ENCODE peak calls at places on chromosomes 7 and 10, in six cellular contexts. B is esophagus muscularis mucosa; P is CD4-positive, alpha-beta T cell; R is stomach; K is HL-60; A is CD8-positive, alpha-beta T cell. E is an unnamed sample.

GRCh38 chr7:369476-369980 is 79.6 kb downstream of the FOXL3 start:
- DNase-seq in B (no peak), P (no peak), R (peak), K (no peak), A (no peak), E (no peak)

GRCh38 chr7:93013471-93014061 is 104.2 kb downstream of the SAMD9 start:
- DNase-seq in B (no peak), P (no peak), R (no peak), K (no peak), A (no peak), E (no peak)

GRCh38 chr7:44308741-44309270 is 16.6 kb downstream of the CAMK2B start:
- DNase-seq in B (peak), P (no peak), R (peak), K (no peak), A (no peak), E (peak)

GRCh38 chr7:99665312-99665759 is 14.5 kb downstream of the CYP3A5 start:
- DNase-seq in B (no peak), P (no peak), R (no peak), K (no peak), A (no peak), E (no peak)

GRCh38 chr10:49254556-49255318 is 44.2 kb upstream of the C10orf71 start:
- DNase-seq in B (peak), P (no peak), R (no peak), K (no peak), A (peak), E (no peak)

GRCh38 chr10:121155742-121156141 is 304.6 kb downstream of the WDR11 start:
- DNase-seq in B (no peak), P (no peak), R (peak), K (no peak), A (no peak), E (no peak)

GRCh38 chr7:25821225-25821624 is 330.8 kb upstream of the NFE2L3 start:
- DNase-seq in B (no peak), P (no peak), R (no peak), K (no peak), A (no peak), E (no peak)

GRCh38 chr10:77230194-77230593 is 407.4 kb downstream of the KCNMA1 start:
- DNase-seq in B (no peak), P (no peak), R (no peak), K (no peak), A (no peak), E (no peak)

DNA sequence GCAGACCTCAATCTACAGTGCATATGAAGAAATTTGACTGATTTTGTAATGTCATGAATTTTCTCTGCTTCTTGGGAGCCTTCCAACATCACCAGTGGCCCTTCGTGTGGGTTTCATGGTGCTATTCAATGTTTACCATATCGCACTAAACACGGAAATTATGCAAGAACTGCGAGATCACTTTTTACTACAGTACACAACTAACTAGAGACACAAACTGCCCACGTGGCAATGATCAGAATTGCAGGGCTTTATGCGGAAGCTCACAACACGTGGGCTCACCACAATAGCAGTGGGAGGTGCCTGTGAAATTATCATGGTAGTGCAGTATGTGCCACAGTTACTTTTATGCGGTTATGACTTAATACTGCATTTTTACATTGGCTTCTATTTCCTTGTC is 449.7 kb upstream of the KLF6 start:
- DNase-seq in B (no peak), P (peak), R (no peak), K (peak), A (peak), E (no peak)
- TF ChIP-seq CTCF in B (no peak), P (no peak), R (no peak), K (peak), A (no peak), E (no peak)

DNA sequence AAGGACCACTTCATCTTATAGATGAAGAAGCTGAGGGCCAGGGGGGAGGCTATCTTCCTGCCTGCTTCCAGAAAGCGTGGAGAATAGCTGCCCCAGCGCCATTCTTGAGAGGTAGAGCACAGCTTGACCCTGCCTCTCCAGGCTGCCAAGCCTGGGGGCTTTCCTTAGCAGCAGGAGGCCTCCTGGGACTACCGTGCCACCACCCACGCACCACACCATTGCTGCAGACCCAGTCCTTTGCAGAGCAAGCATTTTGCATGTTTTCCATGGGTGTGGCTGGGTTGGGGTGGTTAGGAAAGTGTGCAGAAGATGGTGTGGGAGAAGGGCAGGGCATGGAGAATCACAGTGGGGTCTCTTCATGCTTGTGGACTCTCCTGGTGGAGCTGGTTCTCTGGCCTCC is 64.9 kb downstream of the TBXAS1 start:
- DNase-seq in B (peak), P (no peak), R (no peak), K (no peak), A (no peak), E (peak)
- TF ChIP-seq CTCF in B (no peak), P (no peak), R (no peak), K (no peak), A (no peak), E (no peak)

GRCh38 chr10:88989423-88989822 is 1.2 kb upstream of the FAS start:
- DNase-seq in B (no peak), P (no peak), R (no peak), K (no peak), A (no peak), E (no peak)

GRCh38 chr10:88987840-88988239 is 2.8 kb upstream of the FAS start:
- DNase-seq in B (no peak), P (no peak), R (no peak), K (no peak), A (no peak), E (no peak)

GRCh38 chr10:88987243-88987726 is 3.3 kb upstream of the FAS start:
- DNase-seq in B (no peak), P (no peak), R (no peak), K (no peak), A (no peak), E (no peak)

GRCh38 chr10:88984525-88984924 is 6.1 kb upstream of the FAS start:
- DNase-seq in B (no peak), P (no peak), R (no peak), K (no peak), A (no peak), E (no peak)

GRCh38 chr10:88986549-88987242 is 3.9 kb upstream of the FAS start:
- DNase-seq in B (no peak), P (no peak), R (peak), K (no peak), A (no peak), E (peak)
- TF ChIP-seq CTCF in B (peak), P (peak), R (peak), K (peak), A (peak), E (peak)

GRCh38 chr10:33153266-33153967 is 181.1 kb downstream of the NRP1 start:
- DNase-seq in B (no peak), P (no peak), R (no peak), K (no peak), A (no peak), E (no peak)

GRCh38 chr10:33154590-33154989 is 179.9 kb downstream of the NRP1 start:
- DNase-seq in B (no peak), P (no peak), R (no peak), K (no peak), A (no peak), E (no peak)

GRCh38 chr10:33157108-33157507 is 177.4 kb downstream of the NRP1 start:
- DNase-seq in B (no peak), P (no peak), R (no peak), K (no peak), A (no peak), E (no peak)

GRCh38 chr10:33153968-33154327 is 180.5 kb downstream of the NRP1 start:
- DNase-seq in B (no peak), P (no peak), R (no peak), K (no peak), A (no peak), E (no peak)

GRCh38 chr10:33155720-33156638 is 178.5 kb downstream of the NRP1 start:
- DNase-seq in B (no peak), P (peak), R (no peak), K (no peak), A (no peak), E (peak)
- TF ChIP-seq CTCF in B (peak), P (peak), R (peak), K (peak), A (peak), E (no peak)

GRCh38 chr7:2662273-2663120 is 25.5 kb upstream of the AMZ1 start:
- DNase-seq in B (no peak), P (no peak), R (no peak), K (no peak), A (no peak), E (no peak)

GRCh38 chr7:2663121-2663886 is 24.7 kb upstream of the AMZ1 start:
- DNase-seq in B (no peak), P (no peak), R (peak), K (no peak), A (no peak), E (no peak)

GRCh38 chr7:2661096-2661449 is 26.9 kb upstream of the AMZ1 start:
- DNase-seq in B (no peak), P (no peak), R (no peak), K (no peak), A (no peak), E (no peak)

GRCh38 chr7:2660359-2661095 is 27.5 kb upstream of the AMZ1 start:
- DNase-seq in B (no peak), P (no peak), R (no peak), K (no peak), A (no peak), E (no peak)

GRCh38 chr7:2661602-2662272 is 26.3 kb upstream of the AMZ1 start:
- DNase-seq in B (no peak), P (no peak), R (no peak), K (no peak), A (no peak), E (no peak)
- TF ChIP-seq CTCF in B (no peak), P (no peak), R (no peak), K (no peak), A (no peak), E (no peak)

DNA sequence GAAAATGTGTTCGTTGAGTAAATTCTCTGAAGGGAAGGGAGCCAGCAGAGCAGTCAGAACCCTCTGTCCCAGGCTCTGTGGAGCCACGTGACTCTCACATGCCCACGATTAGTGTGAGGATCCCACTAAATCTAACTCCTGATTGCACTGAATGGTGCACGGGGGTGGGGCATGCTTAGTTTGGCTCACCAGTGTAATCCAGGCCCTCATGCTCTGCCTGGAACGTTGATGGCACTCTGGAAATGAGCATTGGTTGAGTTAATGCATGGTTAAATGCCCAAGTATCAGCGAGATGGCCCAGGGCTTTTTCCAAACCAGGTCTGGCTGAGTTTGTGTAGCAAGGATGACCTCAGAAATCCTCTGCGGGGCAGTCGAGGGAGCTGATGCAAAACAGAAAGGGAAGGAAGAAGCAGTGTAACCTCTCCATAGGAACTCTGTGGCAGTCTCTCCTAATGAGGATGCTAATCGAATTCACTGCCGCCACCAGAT is 98.3 kb downstream of the C10orf105 start:
- DNase-seq in B (no peak), P (no peak), R (no peak), K (peak), A (no peak), E (no peak)
- TF ChIP-seq CTCF in B (no peak), P (no peak), R (no peak), K (no peak), A (no peak), E (no peak)

E was measured in GM10248.